ENCODE peak calls at places on chromosomes 13 and 19, in nine cellular contexts. B is psoas muscle, I is cardiac fibroblast, R is GM12865, W is right lobe of liver, A is fibroblast of lung, V is uterus, M is GM23338, Z is pancreas. S is an unnamed sample.

GRCh38 chr19:47704024-47704423 is 9.2 kb upstream of the EHD2 start:
- DNase-seq in B (no peak), I (peak; percentile 61), R (no peak), W (no peak), A (peak; percentile 91), V (no peak), M (no peak), Z (no peak), S (no peak)

GRCh38 chr13:49444517-49445395 is 682 bp downstream of the SETDB2 start:
- DNase-seq in B (no peak), I (peak; percentile 63), R (peak; percentile 76), W (no peak), A (peak; percentile 64), V (peak; percentile 39), M (peak; percentile 39), Z (no peak), S (no peak)

GRCh38 chr13:93450226-93450625 is 223.6 kb downstream of the GPC6 start:
- DNase-seq in B (no peak), I (peak; percentile 76), R (no peak), W (no peak), A (peak; percentile 79), V (no peak), M (no peak), Z (no peak), S (no peak)

GRCh38 chr13:75407998-75408397 is 74.0 kb downstream of the TBC1D4 start:
- DNase-seq in B (no peak), I (no peak), R (no peak), W (no peak), A (no peak), V (no peak), M (no peak), Z (no peak), S (no peak)

GRCh38 chr13:78604782-78605611 is 1.6 kb upstream of the POU4F1 start:
- DNase-seq in B (no peak), I (no peak), R (no peak), W (no peak), A (no peak), V (no peak), M (peak; percentile 79), Z (no peak), S (no peak)

GRCh38 chr19:18167975-18168645 is 5.5 kb upstream of the IFI30 start:
- DNase-seq in B (peak; percentile 63), I (peak; percentile 50), R (peak; percentile 79), W (no peak), A (no peak), V (no peak), M (peak; percentile 78), Z (no peak), S (no peak)

GRCh38 chr19:42508892-42509444 is 19.3 kb downstream of the CEACAM1 start:
- DNase-seq in B (no peak), I (no peak), R (no peak), W (no peak), A (no peak), V (no peak), M (no peak), Z (no peak), S (no peak)

GRCh38 chr13:114044486-114044885 is 70.6 kb upstream of the C13orf46 start:
- DNase-seq in B (peak; percentile 76), I (peak; percentile 71), R (no peak), W (no peak), A (peak; percentile 59), V (peak; percentile 76), M (no peak), Z (no peak), S (no peak)

GRCh38 chr19:794989-795658 is 2.1 kb upstream of the PTBP1 start:
- DNase-seq in B (peak; percentile 80), I (no peak), R (no peak), W (peak; percentile 34), A (no peak), V (no peak), M (peak; percentile 38), Z (peak; percentile 71), S (no peak)

GRCh38 chr13:95553614-95554385 is 1.3 kb downstream of the CLDN10 start:
- DNase-seq in B (no peak), I (no peak), R (no peak), W (no peak), A (no peak), V (no peak), M (peak; percentile 57), Z (peak; percentile 62), S (no peak)

GRCh38 chr19:33722456-33723239 is 74.0 kb upstream of the KCTD15 start:
- DNase-seq in B (no peak), I (no peak), R (no peak), W (no peak), A (no peak), V (no peak), M (no peak), Z (no peak), S (no peak)

GRCh38 chr13:27273658-27274425 is 3.2 kb downstream of the RASL11A start:
- DNase-seq in B (no peak), I (peak; percentile 61), R (no peak), W (no peak), A (peak; percentile 73), V (no peak), M (no peak), Z (no peak), S (no peak)

GRCh38 chr19:17235618-17236413 is 9.8 kb downstream of the OCEL1 start:
- DNase-seq in B (peak; percentile 86), I (peak; percentile 78), R (peak; percentile 89), W (peak; percentile 76), A (peak; percentile 78), V (peak; percentile 62), M (peak; percentile 78), Z (peak; percentile 68), S (peak; percentile 62)

GRCh38 chr13:75650991-75651390 is 14.9 kb downstream of the LMO7 start:
- DNase-seq in B (no peak), I (no peak), R (no peak), W (no peak), A (peak; percentile 56), V (no peak), M (no peak), Z (no peak), S (no peak)

GRCh38 chr13:94674609-94675348 is 37.6 kb downstream of the SOX21 start:
- DNase-seq in B (no peak), I (peak; percentile 54), R (peak; percentile 74), W (peak; percentile 45), A (peak; percentile 18), V (no peak), M (peak; percentile 94), Z (peak; percentile 38), S (no peak)

GRCh38 chr13:96844195-96844594 is 150.1 kb downstream of the OXGR1 start:
- DNase-seq in B (no peak), I (no peak), R (no peak), W (no peak), A (no peak), V (no peak), M (no peak), Z (no peak), S (no peak)

GRCh38 chr19:369876-370275 is 25.3 kb upstream of the MIER2 start:
- DNase-seq in B (no peak), I (no peak), R (no peak), W (no peak), A (no peak), V (no peak), M (no peak), Z (no peak), S (no peak)

GRCh38 chr13:100854091-100854490 is 179.5 kb upstream of the TMTC4 start:
- DNase-seq in B (no peak), I (no peak), R (no peak), W (no peak), A (no peak), V (no peak), M (peak; percentile 68), Z (no peak), S (no peak)

GRCh38 chr19:43476606-43477005 is 11.2 kb upstream of the LYPD3 start:
- DNase-seq in B (no peak), I (peak; percentile 87), R (no peak), W (no peak), A (peak; percentile 84), V (no peak), M (no peak), Z (no peak), S (no peak)

DNA sequence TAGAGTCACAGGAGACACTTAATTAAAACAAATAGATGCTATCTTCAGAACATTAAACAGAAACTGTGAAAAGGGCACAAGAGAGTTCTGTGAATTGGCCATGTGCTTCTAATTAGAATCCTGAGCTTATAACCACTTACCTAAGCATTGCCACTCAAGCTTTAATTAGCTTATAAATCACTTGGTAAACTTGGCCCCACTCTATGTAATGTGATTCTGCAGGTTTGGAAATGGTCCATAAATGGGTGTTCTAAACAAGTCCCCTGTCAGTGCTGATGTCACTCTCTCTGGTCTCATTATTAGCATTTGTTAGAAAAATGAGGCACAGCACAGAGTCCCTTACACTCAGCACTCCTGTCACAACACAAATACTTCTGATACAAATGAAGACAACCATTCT is 18.0 kb downstream of the ZNF91 start:
- DNase-seq in B (no peak), I (no peak), R (no peak), W (no peak), A (no peak), V (no peak), M (no peak), Z (no peak), S (no peak)
- H3K4me3 ChIP-seq in B (no peak overlapping the region), I (no peak overlapping the region), R (no peak overlapping the region), W (no peak overlapping the region), A (no peak overlapping the region), V (no peak overlapping the region), M (no peak overlapping the region), Z (no peak overlapping the region), S (no peak overlapping the region)

GRCh38 chr13:45492538-45492937 is 27.8 kb downstream of the COG3 start:
- DNase-seq in B (no peak), I (peak; percentile 16), R (no peak), W (no peak), A (no peak), V (no peak), M (no peak), Z (no peak), S (no peak)

DNA sequence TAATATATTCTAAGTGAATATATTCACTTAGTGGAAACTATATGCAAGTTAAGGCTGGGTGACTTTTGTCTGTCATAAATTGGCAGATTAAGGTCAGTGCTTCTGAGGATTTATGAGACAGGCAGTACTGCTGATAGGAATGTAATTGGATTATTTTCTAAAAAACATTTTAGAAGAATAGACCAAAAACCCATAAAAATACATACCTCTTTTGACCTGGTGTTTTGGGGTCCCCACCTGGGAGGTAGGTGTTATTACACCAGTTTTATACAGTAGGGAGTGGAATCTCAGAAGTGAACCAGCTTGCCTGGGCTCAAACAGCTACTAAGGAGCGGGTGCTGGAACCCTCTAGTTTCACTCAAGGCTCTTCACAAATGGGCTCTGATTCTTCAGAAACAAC is 25.3 kb downstream of the COG3 start:
- DNase-seq in B (no peak), I (no peak), R (peak; percentile 23), W (no peak), A (no peak), V (no peak), M (peak; percentile 56), Z (no peak), S (no peak)
- TF ChIP-seq CTCF in B (peak; percentile 20), I (no peak), R (peak; percentile 43), W (peak; percentile 35), A (no peak), V (no peak), M (peak; percentile 46), Z (no peak), S (no peak)

GRCh38 chr19:45497791-45498190 is 452 bp upstream of the PPM1N start:
- DNase-seq in B (no peak), I (no peak), R (no peak), W (no peak), A (no peak), V (no peak), M (peak; percentile 82), Z (no peak), S (no peak)
- H3K4me3 ChIP-seq in B (no peak overlapping the region), I (no peak overlapping the region), R (peak overlapping the region; percentile 59), W (no peak overlapping the region), A (no peak overlapping the region), V (no peak overlapping the region), M (peak overlapping the region; percentile 59), Z (no peak overlapping the region), S (no peak overlapping the region)

GRCh38 chr19:49019242-49019932 is 2.5 kb upstream of the LHB start:
- DNase-seq in B (peak; percentile 90), I (peak; percentile 28), R (peak; percentile 41), W (peak; percentile 74), A (no peak), V (peak; percentile 35), M (peak; percentile 93), Z (peak; percentile 89), S (peak; percentile 59)
- TF ChIP-seq CTCF in B (no peak), I (no peak), R (no peak), W (no peak), A (no peak), V (no peak), M (peak; percentile 45), Z (no peak), S (no peak)